ENCODE peak calls at places on chromosomes 6 and 20, in seven cellular contexts. One of them, this sample, is unnamed.
A peak's percentile ranks its signal among the peaks of the same experiment; 100 is the strongest.

GRCh38 chr6:159595173-159595572 is 97.9 kb downstream of the SOD2 start:
- DNase-seq in OCI-LY7: no peak
- DNase-seq in astrocyte of the spinal cord: peak; percentile 65
- DNase-seq in endodermal cell: no peak
- DNase-seq in nephron progenitor cell: no peak
- DNase-seq in lower leg skin: no peak
- DNase-seq in epithelial cell of esophagus: peak; percentile 64
- DNase-seq in this sample: no peak

GRCh38 chr6:48541669-48542068 is 430.7 kb upstream of the PTCHD4 start:
- DNase-seq in nephron progenitor cell: no peak
- DNase-seq in epithelial cell of esophagus: peak; percentile 34
- DNase-seq in lower leg skin: no peak
- DNase-seq in OCI-LY7: no peak
- DNase-seq in endodermal cell: no peak
- DNase-seq in astrocyte of the spinal cord: no peak
- DNase-seq in this sample: no peak

GRCh38 chr20:63240004-63240403 is 4.3 kb downstream of the BIRC7 start:
- DNase-seq in lower leg skin: no peak
- DNase-seq in endodermal cell: no peak
- DNase-seq in OCI-LY7: no peak
- DNase-seq in astrocyte of the spinal cord: no peak
- DNase-seq in nephron progenitor cell: no peak
- DNase-seq in epithelial cell of esophagus: no peak
- DNase-seq in this sample: no peak

GRCh38 chr6:1091905-1092304 is 220.0 kb upstream of the FOXQ1 start:
- DNase-seq in OCI-LY7: no peak
- DNase-seq in lower leg skin: no peak
- DNase-seq in nephron progenitor cell: no peak
- DNase-seq in astrocyte of the spinal cord: no peak
- DNase-seq in epithelial cell of esophagus: no peak
- DNase-seq in endodermal cell: no peak
- DNase-seq in this sample: no peak

GRCh38 chr20:3222635-3223600 is 13.6 kb downstream of the ITPA start:
- DNase-seq in lower leg skin: no peak
- DNase-seq in endodermal cell: no peak
- DNase-seq in nephron progenitor cell: peak; percentile 76
- DNase-seq in epithelial cell of esophagus: no peak
- DNase-seq in astrocyte of the spinal cord: no peak
- DNase-seq in OCI-LY7: peak; percentile 57
- DNase-seq in this sample: no peak

GRCh38 chr6:167836722-167837121 is 10.0 kb downstream of the AFDN start:
- DNase-seq in lower leg skin: no peak
- DNase-seq in endodermal cell: no peak
- DNase-seq in astrocyte of the spinal cord: no peak
- DNase-seq in OCI-LY7: no peak
- DNase-seq in nephron progenitor cell: no peak
- DNase-seq in epithelial cell of esophagus: no peak
- DNase-seq in this sample: no peak

GRCh38 chr20:15986690-15987089 is 586.6 kb downstream of the KIF16B start:
- DNase-seq in epithelial cell of esophagus: no peak
- DNase-seq in nephron progenitor cell: no peak
- DNase-seq in astrocyte of the spinal cord: no peak
- DNase-seq in endodermal cell: no peak
- DNase-seq in OCI-LY7: no peak
- DNase-seq in lower leg skin: no peak
- DNase-seq in this sample: no peak

GRCh38 chr6:1470040-1470439 is 80.7 kb downstream of the FOXF2 start:
- DNase-seq in epithelial cell of esophagus: no peak
- DNase-seq in OCI-LY7: no peak
- DNase-seq in lower leg skin: no peak
- DNase-seq in endodermal cell: no peak
- DNase-seq in astrocyte of the spinal cord: no peak
- DNase-seq in nephron progenitor cell: no peak
- DNase-seq in this sample: no peak

GRCh38 chr20:5000263-5001173 is 792 bp downstream of the SLC23A2 start:
- DNase-seq in lower leg skin: peak; percentile 56
- DNase-seq in OCI-LY7: peak; percentile 33
- DNase-seq in endodermal cell: peak; percentile 76
- DNase-seq in nephron progenitor cell: peak; percentile 38
- DNase-seq in astrocyte of the spinal cord: no peak
- DNase-seq in epithelial cell of esophagus: no peak
- DNase-seq in this sample: peak; percentile 85

GRCh38 chr6:17584241-17584803 is 15.8 kb upstream of the FAM8A1 start:
- DNase-seq in lower leg skin: peak; percentile 37
- DNase-seq in astrocyte of the spinal cord: peak; percentile 88
- DNase-seq in nephron progenitor cell: no peak
- DNase-seq in epithelial cell of esophagus: peak; percentile 75
- DNase-seq in endodermal cell: peak; percentile 53
- DNase-seq in OCI-LY7: peak; percentile 62
- DNase-seq in this sample: no peak

GRCh38 chr6:35960192-35960591 is 39.3 kb upstream of the SRPK1 start:
- DNase-seq in astrocyte of the spinal cord: no peak
- DNase-seq in lower leg skin: no peak
- DNase-seq in epithelial cell of esophagus: peak; percentile 63
- DNase-seq in OCI-LY7: no peak
- DNase-seq in nephron progenitor cell: no peak
- DNase-seq in endodermal cell: no peak
- DNase-seq in this sample: no peak

GRCh38 chr6:87755697-87756671 is 54.0 kb upstream of the AKIRIN2 start:
- DNase-seq in astrocyte of the spinal cord: peak; percentile 60
- DNase-seq in OCI-LY7: peak; percentile 48
- DNase-seq in nephron progenitor cell: no peak
- DNase-seq in epithelial cell of esophagus: no peak
- DNase-seq in endodermal cell: no peak
- DNase-seq in lower leg skin: no peak
- DNase-seq in this sample: no peak

GRCh38 chr20:37867289-37868195 is 35.4 kb upstream of the VSTM2L start:
- DNase-seq in lower leg skin: no peak
- DNase-seq in nephron progenitor cell: no peak
- DNase-seq in astrocyte of the spinal cord: no peak
- DNase-seq in OCI-LY7: no peak
- DNase-seq in epithelial cell of esophagus: no peak
- DNase-seq in endodermal cell: no peak
- DNase-seq in this sample: no peak

GRCh38 chr6:132400641-132401119 is 595 bp downstream of the MOXD1 start:
- DNase-seq in OCI-LY7: no peak
- DNase-seq in nephron progenitor cell: peak; percentile 30
- DNase-seq in epithelial cell of esophagus: peak; percentile 2
- DNase-seq in endodermal cell: no peak
- DNase-seq in astrocyte of the spinal cord: no peak
- DNase-seq in lower leg skin: no peak
- DNase-seq in this sample: peak; percentile 59

GRCh38 chr6:72857791-72858190 is 235.9 kb downstream of the KCNQ5 start:
- DNase-seq in epithelial cell of esophagus: peak; percentile 16
- DNase-seq in OCI-LY7: no peak
- DNase-seq in endodermal cell: no peak
- DNase-seq in nephron progenitor cell: no peak
- DNase-seq in astrocyte of the spinal cord: peak; percentile 67
- DNase-seq in lower leg skin: no peak
- DNase-seq in this sample: no peak

GRCh38 chr6:25599516-25600060 is 52.4 kb upstream of the SCGN start:
- DNase-seq in lower leg skin: no peak
- DNase-seq in OCI-LY7: no peak
- DNase-seq in epithelial cell of esophagus: no peak
- DNase-seq in endodermal cell: no peak
- DNase-seq in nephron progenitor cell: no peak
- DNase-seq in astrocyte of the spinal cord: no peak
- DNase-seq in this sample: no peak

GRCh38 chr6:25601797-25602679 is 50.0 kb upstream of the SCGN start:
- DNase-seq in epithelial cell of esophagus: peak; percentile 63
- DNase-seq in OCI-LY7: peak; percentile 71
- DNase-seq in endodermal cell: no peak
- DNase-seq in nephron progenitor cell: no peak
- DNase-seq in lower leg skin: no peak
- DNase-seq in astrocyte of the spinal cord: peak; percentile 66
- DNase-seq in this sample: no peak

GRCh38 chr6:25603251-25603650 is 48.8 kb upstream of the SCGN start:
- DNase-seq in lower leg skin: no peak
- DNase-seq in astrocyte of the spinal cord: no peak
- DNase-seq in nephron progenitor cell: no peak
- DNase-seq in epithelial cell of esophagus: no peak
- DNase-seq in OCI-LY7: no peak
- DNase-seq in endodermal cell: no peak
- DNase-seq in this sample: no peak

GRCh38 chr6:25606151-25606550 is 45.9 kb upstream of the SCGN start:
- DNase-seq in lower leg skin: no peak
- DNase-seq in astrocyte of the spinal cord: no peak
- DNase-seq in nephron progenitor cell: no peak
- DNase-seq in OCI-LY7: no peak
- DNase-seq in epithelial cell of esophagus: no peak
- DNase-seq in endodermal cell: no peak
- DNase-seq in this sample: no peak

DNA sequence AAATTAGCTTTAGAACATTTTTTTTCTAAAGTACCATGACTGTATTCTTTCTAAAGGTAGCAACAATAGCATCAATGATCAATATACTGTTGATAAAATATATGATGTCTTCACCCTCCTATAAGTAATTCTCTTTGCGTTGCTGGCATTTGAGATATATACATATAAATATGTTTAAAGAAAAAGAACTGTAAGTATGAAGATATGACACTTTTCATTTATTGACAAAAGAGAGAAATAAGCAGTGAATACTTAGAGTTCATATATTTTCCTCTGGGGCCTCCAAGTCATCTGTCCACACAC is 49.4 kb upstream of the SCGN start:
- DNase-seq in OCI-LY7: no peak
- DNase-seq in lower leg skin: no peak
- DNase-seq in astrocyte of the spinal cord: peak; percentile 4
- DNase-seq in endodermal cell: no peak
- DNase-seq in nephron progenitor cell: no peak
- DNase-seq in epithelial cell of esophagus: no peak
- DNase-seq in this sample: no peak
- TF ChIP-seq CTCF in OCI-LY7: peak; percentile 70
- TF ChIP-seq CTCF in lower leg skin: no peak
- TF ChIP-seq CTCF in astrocyte of the spinal cord: no peak
- TF ChIP-seq CTCF in endodermal cell: peak; percentile 5
- TF ChIP-seq CTCF in nephron progenitor cell: no peak
- TF ChIP-seq CTCF in epithelial cell of esophagus: no peak
- TF ChIP-seq CTCF in this sample: no peak

GRCh38 chr6:34788111-34788510 is 3.8 kb upstream of the BLTP3A start:
- DNase-seq in OCI-LY7: no peak
- DNase-seq in nephron progenitor cell: no peak
- DNase-seq in lower leg skin: no peak
- DNase-seq in endodermal cell: no peak
- DNase-seq in astrocyte of the spinal cord: no peak
- DNase-seq in epithelial cell of esophagus: no peak
- DNase-seq in this sample: no peak

GRCh38 chr6:34792605-34793500 is 970 bp downstream of the BLTP3A start:
- DNase-seq in lower leg skin: peak; percentile 25
- DNase-seq in epithelial cell of esophagus: peak; percentile 79
- DNase-seq in nephron progenitor cell: peak; percentile 23
- DNase-seq in endodermal cell: peak; percentile 77
- DNase-seq in OCI-LY7: peak; percentile 67
- DNase-seq in astrocyte of the spinal cord: peak; percentile 32
- DNase-seq in this sample: no peak

GRCh38 chr6:34791842-34792604 is at the start of gene BLTP3A:
- DNase-seq in nephron progenitor cell: peak; percentile 85
- DNase-seq in endodermal cell: peak; percentile 86
- DNase-seq in epithelial cell of esophagus: peak; percentile 68
- DNase-seq in astrocyte of the spinal cord: peak; percentile 45
- DNase-seq in OCI-LY7: peak; percentile 92
- DNase-seq in lower leg skin: peak; percentile 29
- DNase-seq in this sample: peak; percentile 94

GRCh38 chr6:34793877-34794276 is 2.0 kb downstream of the BLTP3A start:
- DNase-seq in astrocyte of the spinal cord: no peak
- DNase-seq in endodermal cell: no peak
- DNase-seq in nephron progenitor cell: no peak
- DNase-seq in OCI-LY7: no peak
- DNase-seq in lower leg skin: no peak
- DNase-seq in epithelial cell of esophagus: no peak
- DNase-seq in this sample: no peak

GRCh38 chr6:34791164-34791841 is 580 bp upstream of the BLTP3A start:
- DNase-seq in lower leg skin: peak; percentile 17
- DNase-seq in epithelial cell of esophagus: peak; percentile 37
- DNase-seq in nephron progenitor cell: peak; percentile 51
- DNase-seq in OCI-LY7: peak; percentile 78
- DNase-seq in endodermal cell: peak; percentile 86
- DNase-seq in astrocyte of the spinal cord: peak; percentile 25
- DNase-seq in this sample: peak; percentile 56
- TF ChIP-seq CTCF in lower leg skin: no peak
- TF ChIP-seq CTCF in epithelial cell of esophagus: peak; percentile 24
- TF ChIP-seq CTCF in nephron progenitor cell: no peak
- TF ChIP-seq CTCF in OCI-LY7: peak; percentile 76
- TF ChIP-seq CTCF in endodermal cell: peak; percentile 53
- TF ChIP-seq CTCF in astrocyte of the spinal cord: peak; percentile 36
- TF ChIP-seq CTCF in this sample: no peak

GRCh38 chr6:3433005-3433404 is 23.8 kb downstream of the SLC22A23 start:
- DNase-seq in endodermal cell: no peak
- DNase-seq in nephron progenitor cell: no peak
- DNase-seq in astrocyte of the spinal cord: no peak
- DNase-seq in epithelial cell of esophagus: no peak
- DNase-seq in OCI-LY7: peak; percentile 8
- DNase-seq in lower leg skin: no peak
- DNase-seq in this sample: no peak
- TF ChIP-seq CTCF in endodermal cell: no peak
- TF ChIP-seq CTCF in nephron progenitor cell: no peak
- TF ChIP-seq CTCF in astrocyte of the spinal cord: no peak
- TF ChIP-seq CTCF in epithelial cell of esophagus: peak; percentile 38
- TF ChIP-seq CTCF in OCI-LY7: peak; percentile 16
- TF ChIP-seq CTCF in lower leg skin: no peak
- TF ChIP-seq CTCF in this sample: no peak

GRCh38 chr20:41087325-41087685 is 50.0 kb upstream of the PLCG1 start:
- DNase-seq in OCI-LY7: no peak
- DNase-seq in lower leg skin: no peak
- DNase-seq in nephron progenitor cell: no peak
- DNase-seq in astrocyte of the spinal cord: no peak
- DNase-seq in epithelial cell of esophagus: no peak
- DNase-seq in endodermal cell: no peak
- DNase-seq in this sample: no peak

GRCh38 chr20:41087777-41088176 is 49.6 kb upstream of the PLCG1 start:
- DNase-seq in astrocyte of the spinal cord: no peak
- DNase-seq in epithelial cell of esophagus: no peak
- DNase-seq in lower leg skin: no peak
- DNase-seq in OCI-LY7: no peak
- DNase-seq in endodermal cell: no peak
- DNase-seq in nephron progenitor cell: no peak
- DNase-seq in this sample: no peak

GRCh38 chr20:41091926-41092325 is 45.4 kb upstream of the PLCG1 start:
- DNase-seq in OCI-LY7: no peak
- DNase-seq in lower leg skin: no peak
- DNase-seq in nephron progenitor cell: no peak
- DNase-seq in endodermal cell: no peak
- DNase-seq in epithelial cell of esophagus: no peak
- DNase-seq in astrocyte of the spinal cord: no peak
- DNase-seq in this sample: no peak

GRCh38 chr20:41086402-41087324 is 50.7 kb upstream of the PLCG1 start:
- DNase-seq in endodermal cell: no peak
- DNase-seq in nephron progenitor cell: no peak
- DNase-seq in OCI-LY7: no peak
- DNase-seq in astrocyte of the spinal cord: no peak
- DNase-seq in epithelial cell of esophagus: no peak
- DNase-seq in lower leg skin: no peak
- DNase-seq in this sample: no peak

DNA sequence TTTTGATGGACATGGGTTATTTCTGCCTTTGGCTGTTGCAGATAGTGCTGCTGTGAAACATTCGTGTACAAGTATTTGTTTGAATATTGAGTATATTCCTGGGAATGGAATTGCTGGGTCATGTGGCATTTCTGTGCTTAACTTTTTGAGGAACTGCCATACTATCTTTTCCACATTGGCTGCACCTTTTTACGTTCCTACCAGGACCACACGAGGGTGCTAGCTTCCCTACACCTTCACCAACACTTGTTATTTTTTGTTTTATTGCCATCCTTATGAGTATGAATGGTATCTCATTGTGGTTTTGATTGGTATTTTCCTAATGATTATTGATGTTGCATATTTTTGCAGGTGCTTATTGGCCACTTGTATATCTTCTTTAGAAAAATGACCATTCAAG is 47.8 kb upstream of the PLCG1 start:
- DNase-seq in nephron progenitor cell: no peak
- DNase-seq in endodermal cell: no peak
- DNase-seq in astrocyte of the spinal cord: no peak
- DNase-seq in lower leg skin: no peak
- DNase-seq in epithelial cell of esophagus: no peak
- DNase-seq in OCI-LY7: no peak
- DNase-seq in this sample: no peak
- TF ChIP-seq CTCF in nephron progenitor cell: no peak
- TF ChIP-seq CTCF in endodermal cell: peak; percentile 45
- TF ChIP-seq CTCF in astrocyte of the spinal cord: peak; percentile 6
- TF ChIP-seq CTCF in lower leg skin: no peak
- TF ChIP-seq CTCF in epithelial cell of esophagus: no peak
- TF ChIP-seq CTCF in OCI-LY7: peak; percentile 52
- TF ChIP-seq CTCF in this sample: no peak

This sample was measured in left lung.